ENCODE peak calls at places on chromosomes 7 and 10, in seven cellular contexts. Y, Q, C, B, W, A and Z are unnamed samples. For H3K36me3, the result is how much of the 10 kb centered on the place peaks cover.

GRCh38 chr10:79242620-79243152 is 104.6 kb upstream of the PPIF start:
- DNase-seq in A (peak), Y (no peak), C (peak), Q (peak), W (peak), B (peak), Z (no peak)

GRCh38 chr10:24553051-24553612 is 170.6 kb downstream of the ARHGAP21 start:
- DNase-seq in Y (no peak), Q (no peak), A (no peak), W (no peak), B (no peak), C (no peak), Z (no peak)

GRCh38 chr7:44150966-44151678 is 10.0 kb upstream of the MYL7 start:
- DNase-seq in W (no peak), Q (no peak), C (peak), A (no peak), Y (no peak), B (no peak), Z (no peak)

GRCh38 chr7:97094531-97094930 is 23.0 kb upstream of the SDHAF3 start:
- DNase-seq in W (no peak), Q (no peak), B (no peak), A (no peak), Y (no peak), C (no peak), Z (no peak)

GRCh38 chr7:46115410-46115809 is 194.3 kb upstream of the IGFBP3 start:
- DNase-seq in B (no peak), A (no peak), Q (peak), C (no peak), Y (no peak), W (peak), Z (no peak)

GRCh38 chr7:57305192-57305748 is 144.7 kb upstream of the ZNF716 start:
- DNase-seq in C (peak), B (no peak), Q (no peak), A (no peak), Y (no peak), W (no peak), Z (no peak)

GRCh38 chr10:50222199-50222598 is 29.1 kb downstream of the ASAH2 start:
- DNase-seq in A (no peak), W (no peak), Q (no peak), C (no peak), B (no peak), Y (no peak), Z (no peak)

GRCh38 chr7:133434246-133434865 is 181.5 kb downstream of the EXOC4 start:
- DNase-seq in B (peak), C (peak), A (no peak), W (peak), Y (no peak), Q (peak), Z (no peak)

GRCh38 chr7:66642932-66643331 is 14.3 kb downstream of the KCTD7 start:
- DNase-seq in Q (no peak), Y (no peak), A (no peak), W (no peak), B (no peak), C (no peak), Z (no peak)

GRCh38 chr7:87934699-87935372 is 785 bp downstream of the ADAM22 start:
- DNase-seq in W (peak), Y (no peak), C (peak), A (no peak), Q (peak), B (peak), Z (no peak)

GRCh38 chr10:72251635-72252034 is 22.1 kb upstream of the DDIT4 start:
- DNase-seq in Y (no peak), C (no peak), A (no peak), Q (no peak), W (no peak), B (no peak), Z (no peak)

GRCh38 chr7:45239486-45239885 is 81.9 kb downstream of the RAMP3 start:
- DNase-seq in W (peak), A (no peak), C (no peak), Y (peak), Q (peak), B (no peak), Z (no peak)

GRCh38 chr10:11742779-11743298 is 657 bp downstream of the ECHDC3 start:
- DNase-seq in A (peak), Y (no peak), W (no peak), C (no peak), Q (peak), B (no peak), Z (no peak)

GRCh38 chr7:155862516-155863257 is 50.4 kb upstream of the SHH start:
- DNase-seq in W (no peak), A (no peak), Q (no peak), B (no peak), Y (no peak), C (no peak), Z (no peak)

DNA sequence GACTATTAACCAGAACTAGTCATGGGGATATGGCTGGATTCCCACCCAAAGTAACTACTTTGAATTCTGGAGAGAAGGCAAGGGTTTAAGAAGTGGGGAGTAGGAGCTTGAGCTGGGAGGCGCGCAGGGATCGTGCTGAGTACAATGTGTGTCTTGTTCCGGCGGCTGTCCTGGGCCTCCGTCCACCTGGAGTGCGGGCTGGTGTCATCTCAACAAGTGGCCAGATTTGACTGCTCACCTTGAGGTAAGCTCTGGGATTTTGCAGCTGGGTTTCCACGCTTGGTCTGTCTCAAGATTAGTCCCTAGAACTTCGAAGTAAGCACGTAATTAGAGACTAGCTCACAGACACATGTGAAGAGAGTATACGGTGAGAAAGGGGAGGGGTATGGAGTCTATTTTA is 49.4 kb downstream of the GLRX3 start:
- DNase-seq in W (no peak), Y (no peak), A (no peak), B (no peak), Q (no peak), C (no peak), Z (no peak)
- H3K36me3 ChIP-seq in W (under half), Y (under half), A (half or more), B (under half), Q (under half), C (half or more), Z (under half)

GRCh38 chr7:56063500-56063881 is 595 bp upstream of the SUMF2 start:
- DNase-seq in A (no peak), Y (no peak), Q (no peak), W (no peak), B (no peak), C (no peak), Z (no peak)
- H3K36me3 ChIP-seq in A (half or more), Y (half or more), Q (under half), W (under half), B (under half), C (half or more), Z (under half)

GRCh38 chr7:41835977-41836530 is 133.2 kb upstream of the INHBA start:
- DNase-seq in W (no peak), A (no peak), Y (no peak), Q (no peak), C (no peak), B (no peak), Z (no peak)
- H3K36me3 ChIP-seq in W (under half), A (under half), Y (under half), Q (under half), C (under half), B (under half), Z (under half)

DNA sequence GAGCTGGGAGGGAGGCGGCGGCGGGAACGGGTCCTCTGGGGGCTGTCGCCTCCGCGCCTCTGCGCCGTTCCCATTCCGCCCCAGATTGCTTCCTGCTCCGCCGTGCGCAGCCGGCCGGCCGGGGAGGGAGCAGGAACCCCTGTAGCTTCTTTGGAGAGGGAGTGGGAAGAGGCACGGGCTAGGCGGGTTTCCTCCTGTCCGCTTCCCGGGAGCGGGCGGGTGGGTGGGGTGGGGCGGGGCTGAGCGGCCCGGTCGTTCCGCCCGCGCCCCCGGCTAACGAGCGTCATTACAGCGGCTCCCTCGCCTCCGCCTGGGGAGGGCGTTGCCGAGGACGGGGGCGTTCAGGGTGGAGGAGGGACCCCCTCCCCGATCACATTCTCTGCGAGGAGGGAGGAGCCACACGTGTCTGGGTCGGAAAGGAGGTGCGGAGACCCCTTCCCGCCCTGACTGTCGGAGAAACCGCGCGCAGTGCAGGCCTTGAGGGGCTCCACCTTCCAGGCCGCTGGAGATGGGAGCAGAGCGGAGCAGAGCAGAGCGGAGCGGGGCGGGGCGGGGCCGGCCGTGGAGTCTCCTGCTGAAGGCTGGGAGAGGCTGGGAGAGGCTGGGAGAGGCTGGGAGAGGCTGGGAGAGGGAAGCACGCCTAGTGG is 39.7 kb downstream of the AGAP3 start:
- DNase-seq in A (no peak), B (no peak), Y (no peak), Q (peak), W (peak), C (no peak), Z (no peak)
- H3K36me3 ChIP-seq in A (half or more), B (under half), Y (under half), Q (under half), W (under half), C (half or more), Z (under half)

GRCh38 chr10:5764422-5765297 is 48.6 kb downstream of the GDI2 start:
- DNase-seq in Y (no peak), A (no peak), Q (no peak), W (no peak), C (no peak), B (no peak), Z (no peak)

GRCh38 chr10:5760462-5760861 is 52.8 kb downstream of the GDI2 start:
- DNase-seq in C (no peak), W (no peak), Y (no peak), Q (peak), A (no peak), B (no peak), Z (no peak)

GRCh38 chr10:5765617-5766016 is 47.6 kb downstream of the GDI2 start:
- DNase-seq in W (no peak), Y (no peak), B (no peak), A (no peak), C (no peak), Q (no peak), Z (no peak)

GRCh38 chr10:5761220-5761619 is 52.0 kb downstream of the GDI2 start:
- DNase-seq in W (no peak), C (no peak), Q (no peak), A (no peak), Y (no peak), B (no peak), Z (no peak)

DNA sequence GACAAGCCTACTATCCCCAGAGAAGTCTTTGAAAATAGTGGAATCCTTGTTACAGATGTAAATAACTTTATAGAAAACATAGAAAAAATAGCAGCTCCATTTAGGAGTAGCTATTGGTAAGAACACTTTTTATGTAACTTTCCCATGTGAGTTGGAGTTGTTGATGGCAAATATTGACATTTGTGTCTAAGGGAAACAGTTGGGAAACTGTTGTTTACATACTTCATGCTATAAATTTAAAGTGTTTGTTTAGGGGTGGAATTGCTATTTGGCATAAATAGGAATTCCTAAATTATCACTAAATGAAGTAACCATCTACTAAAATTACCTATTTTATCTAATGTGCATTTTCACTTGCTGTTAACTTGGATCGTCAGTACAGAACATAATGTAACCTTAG is 50.7 kb downstream of the GDI2 start:
- DNase-seq in Y (no peak), A (no peak), B (no peak), W (no peak), C (no peak), Q (no peak), Z (no peak)
- H3K36me3 ChIP-seq in Y (half or more), A (half or more), B (half or more), W (half or more), C (half or more), Q (half or more), Z (under half)

DNA sequence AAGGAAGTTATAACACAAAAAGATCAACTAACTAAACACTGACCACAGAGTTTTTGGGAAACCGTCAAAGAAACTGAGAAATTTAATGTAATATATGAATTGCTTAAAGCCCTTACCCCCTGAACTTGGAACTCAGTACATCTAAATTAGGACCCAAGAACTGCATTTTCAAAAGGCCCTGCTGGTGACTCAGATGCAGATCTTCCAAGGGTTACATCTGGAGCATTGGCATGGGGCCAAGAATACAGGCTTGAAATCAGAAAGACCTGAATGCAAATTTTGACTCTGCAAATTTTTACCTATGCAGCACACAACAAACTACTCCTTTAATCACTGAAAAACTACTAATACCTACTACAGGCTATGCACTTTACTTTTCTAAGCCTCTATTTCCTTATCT is 43.9 kb downstream of the NSUN6 start:
- DNase-seq in A (no peak), W (peak), Y (no peak), C (peak), Q (peak), B (peak), Z (no peak)
- H3K36me3 ChIP-seq in A (under half), W (under half), Y (under half), C (under half), Q (under half), B (under half), Z (under half)

GRCh38 chr10:13218878-13219277 is 15.3 kb downstream of the UCMA start:
- DNase-seq in Q (no peak), A (no peak), Y (no peak), W (no peak), B (no peak), C (no peak), Z (no peak)

DNA sequence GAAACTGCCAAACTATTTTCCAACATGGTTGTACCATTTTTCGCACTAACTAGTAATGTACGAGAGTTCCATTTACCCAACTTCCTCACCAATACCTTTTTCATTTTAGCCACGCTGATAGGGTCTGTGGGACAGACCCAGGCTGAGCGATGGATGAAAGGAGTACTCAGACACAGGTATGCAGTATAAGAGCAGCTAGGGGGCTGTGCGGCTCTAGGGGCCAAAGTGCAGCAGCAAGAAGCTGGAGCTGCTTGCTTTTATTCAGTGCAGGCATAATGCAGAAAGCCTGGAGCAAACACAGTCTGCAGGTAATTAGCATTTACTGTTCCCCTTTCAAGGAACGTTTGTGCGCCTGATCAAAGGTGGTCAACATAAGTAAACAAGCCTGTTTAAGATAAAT is 21.0 kb downstream of the UCMA start:
- DNase-seq in Q (no peak), B (no peak), Y (no peak), C (no peak), A (no peak), W (no peak), Z (no peak)
- H3K36me3 ChIP-seq in Q (under half), B (under half), Y (under half), C (under half), A (under half), W (under half), Z (under half)

DNA sequence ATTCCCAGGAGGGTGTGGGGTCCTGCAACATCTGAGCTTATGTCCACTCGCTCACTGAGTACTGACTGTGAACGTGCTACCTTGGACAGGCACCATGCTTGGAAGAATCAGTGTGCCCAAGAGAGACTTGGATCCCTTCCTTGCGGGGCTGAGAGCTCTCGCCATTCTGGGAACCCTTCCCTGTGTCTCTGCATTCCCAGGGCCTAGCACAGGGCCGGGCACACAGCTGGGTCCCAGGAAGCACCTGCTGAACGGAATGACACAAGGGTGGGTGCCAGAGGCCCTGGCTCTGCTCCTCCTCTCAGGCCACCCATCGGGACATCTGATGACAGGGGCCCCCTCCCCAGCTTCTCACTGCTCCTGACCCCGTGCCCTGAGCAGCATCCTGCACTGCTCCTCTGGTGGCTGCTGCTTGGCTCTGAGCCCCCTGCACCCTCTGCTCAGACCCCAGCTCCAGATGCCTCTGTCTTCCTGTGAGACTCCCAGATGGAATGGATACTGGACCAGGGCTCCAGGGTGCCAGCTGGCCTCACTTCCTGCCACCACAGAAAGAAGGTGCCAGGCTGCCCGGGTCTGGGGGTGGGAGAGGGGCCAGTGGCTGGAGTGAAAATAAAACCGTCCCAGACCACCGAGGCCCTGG is 129.6 kb downstream of the NEURL1 start:
- DNase-seq in Q (no peak), A (no peak), W (no peak), B (no peak), C (peak), Y (no peak), Z (no peak)
- H3K36me3 ChIP-seq in Q (under half), A (half or more), W (half or more), B (under half), C (under half), Y (under half), Z (under half)